ENCODE peak calls at places on chromosomes 7 and 10, in seven cellular contexts. Q, X, A, N, G, D and I are unnamed samples.

GRCh38 chr7:134419875-134420274 is 39.0 kb downstream of the AKR1B1 start:
- DNase-seq in Q (peak; percentile 43), X (no peak), A (no peak), N (no peak), G (no peak), D (no peak), I (no peak)

GRCh38 chr10:101614957-101615759 is 27.0 kb downstream of the DPCD start:
- DNase-seq in Q (no peak), X (no peak), A (no peak), N (no peak), G (no peak), D (no peak), I (no peak)

GRCh38 chr10:96380821-96381220 is 22.0 kb upstream of the OPALIN start:
- DNase-seq in Q (no peak), X (no peak), A (no peak), N (peak; percentile 74), G (no peak), D (no peak), I (no peak)

GRCh38 chr7:110090113-110090820 is 1000.7 kb upstream of the LRRN3 start:
- DNase-seq in Q (peak; percentile 13), X (no peak), A (no peak), N (no peak), G (no peak), D (no peak), I (no peak)

GRCh38 chr7:29243777-29244655 is 49.4 kb downstream of the CHN2 start:
- DNase-seq in Q (no peak), X (no peak), A (no peak), N (no peak), G (no peak), D (no peak), I (no peak)

GRCh38 chr7:4621401-4621800 is 60.7 kb upstream of the FOXK1 start:
- DNase-seq in Q (no peak), X (no peak), A (peak; percentile 10), N (no peak), G (no peak), D (no peak), I (no peak)

GRCh38 chr10:3365630-3366029 is 193.0 kb upstream of the PITRM1 start:
- DNase-seq in Q (peak; percentile 91), X (no peak), A (no peak), N (no peak), G (no peak), D (no peak), I (no peak)

GRCh38 chr7:28767356-28767755 is 190.8 kb downstream of the TRIL start:
- DNase-seq in Q (no peak), X (no peak), A (no peak), N (no peak), G (no peak), D (no peak), I (no peak)

GRCh38 chr7:75653651-75654050 is 85.1 kb downstream of the HIP1 start:
- DNase-seq in Q (no peak), X (no peak), A (no peak), N (no peak), G (no peak), D (no peak), I (no peak)

GRCh38 chr10:67606572-67606971 is 89.4 kb downstream of the CTNNA3 start:
- DNase-seq in Q (no peak), X (no peak), A (no peak), N (no peak), G (no peak), D (no peak), I (no peak)

GRCh38 chr7:73451780-73452398 is 18.3 kb downstream of the FZD9 start:
- DNase-seq in Q (peak; percentile 65), X (no peak), A (peak; percentile 75), N (no peak), G (no peak), D (no peak), I (peak; percentile 30)

GRCh38 chr7:81709836-81710235 is 60.0 kb downstream of the HGF start:
- DNase-seq in Q (no peak), X (no peak), A (no peak), N (no peak), G (no peak), D (no peak), I (no peak)

GRCh38 chr7:50331564-50332208 is 27.2 kb downstream of the IKZF1 start:
- DNase-seq in Q (peak; percentile 11), X (no peak), A (no peak), N (no peak), G (no peak), D (no peak), I (no peak)

GRCh38 chr10:70145666-70146488 is 623 bp downstream of the TYSND1 start:
- DNase-seq in Q (peak; percentile 56), X (peak; percentile 61), A (peak; percentile 89), N (peak; percentile 83), G (peak; percentile 64), D (no peak), I (peak; percentile 78)

GRCh38 chr10:133310399-133310755 is 1.7 kb downstream of the ZNF511 start:
- DNase-seq in Q (no peak), X (no peak), A (no peak), N (no peak), G (no peak), D (no peak), I (no peak)

GRCh38 chr10:117218654-117219053 is 21.4 kb downstream of the KCNK18 start:
- DNase-seq in Q (no peak), X (no peak), A (no peak), N (no peak), G (no peak), D (no peak), I (no peak)

GRCh38 chr10:79129361-79129997 is 60.7 kb downstream of the ZMIZ1 start:
- DNase-seq in Q (no peak), X (no peak), A (peak; percentile 86), N (no peak), G (peak; percentile 70), D (no peak), I (peak; percentile 79)

GRCh38 chr7:131970602-131971001 is 414.2 kb upstream of the PODXL start:
- DNase-seq in Q (no peak), X (no peak), A (no peak), N (no peak), G (no peak), D (no peak), I (no peak)

GRCh38 chr7:10940748-10941358 is 32.8 kb upstream of the PHF14 start:
- DNase-seq in Q (peak; percentile 69), X (no peak), A (peak; percentile 48), N (no peak), G (no peak), D (no peak), I (no peak)

GRCh38 chr10:93746844-93747284 is 10.9 kb upstream of the LGI1 start:
- DNase-seq in Q (peak; percentile 77), X (no peak), A (no peak), N (no peak), G (no peak), D (no peak), I (no peak)

GRCh38 chr10:85922363-85923129 is 444.0 kb downstream of the GRID1 start:
- DNase-seq in Q (no peak), X (no peak), A (no peak), N (no peak), G (no peak), D (no peak), I (no peak)

GRCh38 chr10:88769384-88769783 is 9.6 kb downstream of the LIPN start:
- DNase-seq in Q (no peak), X (no peak), A (no peak), N (no peak), G (no peak), D (no peak), I (no peak)

GRCh38 chr10:18340496-18341051 is 200.3 kb downstream of the CACNB2 start:
- DNase-seq in Q (no peak), X (no peak), A (no peak), N (no peak), G (no peak), D (no peak), I (no peak)

GRCh38 chr7:154843670-154844237 is 159.2 kb downstream of the PAXIP1 start:
- DNase-seq in Q (no peak), X (no peak), A (no peak), N (no peak), G (no peak), D (no peak), I (no peak)

GRCh38 chr7:36690514-36691187 is 33.6 kb downstream of the AOAH start:
- DNase-seq in Q (no peak), X (no peak), A (peak; percentile 53), N (no peak), G (no peak), D (no peak), I (no peak)

GRCh38 chr7:91465595-91466061 is 201.4 kb downstream of the FZD1 start:
- DNase-seq in Q (no peak), X (no peak), A (no peak), N (no peak), G (no peak), D (no peak), I (no peak)

GRCh38 chr7:68828575-68828974 is 769.7 kb upstream of the AUTS2 start:
- DNase-seq in Q (no peak), X (no peak), A (no peak), N (no peak), G (no peak), D (no peak), I (no peak)

GRCh38 chr7:155602156-155602555 is 42.3 kb upstream of the RBM33 start:
- DNase-seq in Q (no peak), X (no peak), A (no peak), N (no peak), G (no peak), D (no peak), I (no peak)

GRCh38 chr7:157513162-157513621 is 176.4 kb downstream of the DNAJB6 start:
- DNase-seq in Q (no peak), X (no peak), A (no peak), N (no peak), G (no peak), D (no peak), I (no peak)

GRCh38 chr7:14899065-14899464 is 3.5 kb downstream of the DGKB start:
- DNase-seq in Q (no peak), X (no peak), A (no peak), N (no peak), G (no peak), D (no peak), I (no peak)

GRCh38 chr7:151832138-151832537 is 44.8 kb downstream of the PRKAG2 start:
- DNase-seq in Q (no peak), X (no peak), A (no peak), N (peak; percentile 20), G (no peak), D (no peak), I (no peak)

GRCh38 chr10:83995932-83996331 is 143.4 kb upstream of the GHITM start:
- DNase-seq in Q (no peak), X (no peak), A (no peak), N (no peak), G (no peak), D (no peak), I (no peak)

GRCh38 chr10:63210611-63211196 is 77.6 kb downstream of the NRBF2 start:
- DNase-seq in Q (no peak), X (no peak), A (no peak), N (no peak), G (no peak), D (no peak), I (no peak)

GRCh38 chr7:112453505-112454171 is 3.4 kb downstream of the IFRD1 start:
- DNase-seq in Q (no peak), X (no peak), A (no peak), N (no peak), G (no peak), D (no peak), I (no peak)

GRCh38 chr7:128108641-128109423 is 77.6 kb upstream of the LRRC4 start:
- DNase-seq in Q (no peak), X (no peak), A (no peak), N (no peak), G (no peak), D (no peak), I (no peak)

GRCh38 chr7:150842716-150843115 is 9.6 kb upstream of the AOC1 start:
- DNase-seq in Q (no peak), X (no peak), A (no peak), N (no peak), G (no peak), D (no peak), I (no peak)